ENCODE peak calls at places on chromosomes 6 and 20, in eight cellular contexts. One of them, this sample, is unnamed.

GRCh38 chr20:35134472-35134871 is 12.7 kb downstream of the EDEM2 start:
- DNase-seq in astrocyte of the cerebellum: no peak
- DNase-seq in AG20443: no peak
- DNase-seq in natural killer cell: no peak
- DNase-seq in NCI-H2029: no peak
- DNase-seq in activated CD4-positive, alpha-beta T cell treated with anti-CD3 and anti-CD28 coated beads, Interleukin-2, amount 10 ng/mL, durations not matched to agents 7 days and 5 days: no peak
- DNase-seq in HT1080: no peak
- DNase-seq in NCI-H748 treated with DMSO at 0.1 percent for 48 hours: no peak
- DNase-seq in this sample: peak

GRCh38 chr6:37917568-37917967 is 98.0 kb downstream of the ZFAND3 start:
- DNase-seq in astrocyte of the cerebellum: no peak
- DNase-seq in AG20443: no peak
- DNase-seq in natural killer cell: no peak
- DNase-seq in NCI-H2029: no peak
- DNase-seq in activated CD4-positive, alpha-beta T cell treated with anti-CD3 and anti-CD28 coated beads, Interleukin-2, amount 10 ng/mL, durations not matched to agents 7 days and 5 days: no peak
- DNase-seq in HT1080: no peak
- DNase-seq in NCI-H748 treated with DMSO at 0.1 percent for 48 hours: no peak
- DNase-seq in this sample: no peak

GRCh38 chr6:124870611-124871201 is 91.5 kb upstream of the RNF217 start:
- DNase-seq in astrocyte of the cerebellum: peak
- DNase-seq in AG20443: peak
- DNase-seq in natural killer cell: no peak
- DNase-seq in NCI-H2029: peak
- DNase-seq in activated CD4-positive, alpha-beta T cell treated with anti-CD3 and anti-CD28 coated beads, Interleukin-2, amount 10 ng/mL, durations not matched to agents 7 days and 5 days: no peak
- DNase-seq in HT1080: peak
- DNase-seq in NCI-H748 treated with DMSO at 0.1 percent for 48 hours: peak
- DNase-seq in this sample: no peak

GRCh38 chr20:57146155-57146554 is 120.3 kb downstream of the BMP7 start:
- DNase-seq in astrocyte of the cerebellum: no peak
- DNase-seq in AG20443: no peak
- DNase-seq in natural killer cell: no peak
- DNase-seq in NCI-H2029: no peak
- DNase-seq in activated CD4-positive, alpha-beta T cell treated with anti-CD3 and anti-CD28 coated beads, Interleukin-2, amount 10 ng/mL, durations not matched to agents 7 days and 5 days: no peak
- DNase-seq in HT1080: no peak
- DNase-seq in NCI-H748 treated with DMSO at 0.1 percent for 48 hours: no peak
- DNase-seq in this sample: no peak

GRCh38 chr20:32663704-32664351 is 9.9 kb downstream of the C20orf203 start:
- DNase-seq in astrocyte of the cerebellum: no peak
- DNase-seq in AG20443: no peak
- DNase-seq in natural killer cell: no peak
- DNase-seq in NCI-H2029: no peak
- DNase-seq in activated CD4-positive, alpha-beta T cell treated with anti-CD3 and anti-CD28 coated beads, Interleukin-2, amount 10 ng/mL, durations not matched to agents 7 days and 5 days: no peak
- DNase-seq in HT1080: no peak
- DNase-seq in NCI-H748 treated with DMSO at 0.1 percent for 48 hours: no peak
- DNase-seq in this sample: no peak

GRCh38 chr6:33072508-33073100 is 845 bp downstream of the HLA-DPA1 start:
- DNase-seq in astrocyte of the cerebellum: no peak
- DNase-seq in AG20443: no peak
- DNase-seq in natural killer cell: no peak
- DNase-seq in NCI-H2029: no peak
- DNase-seq in activated CD4-positive, alpha-beta T cell treated with anti-CD3 and anti-CD28 coated beads, Interleukin-2, amount 10 ng/mL, durations not matched to agents 7 days and 5 days: no peak
- DNase-seq in HT1080: no peak
- DNase-seq in NCI-H748 treated with DMSO at 0.1 percent for 48 hours: no peak
- DNase-seq in this sample: no peak

GRCh38 chr6:29345380-29345779 is 23.3 kb downstream of the OR5V1 start:
- DNase-seq in astrocyte of the cerebellum: no peak
- DNase-seq in AG20443: no peak
- DNase-seq in natural killer cell: no peak
- DNase-seq in NCI-H2029: no peak
- DNase-seq in activated CD4-positive, alpha-beta T cell treated with anti-CD3 and anti-CD28 coated beads, Interleukin-2, amount 10 ng/mL, durations not matched to agents 7 days and 5 days: no peak
- DNase-seq in HT1080: no peak
- DNase-seq in NCI-H748 treated with DMSO at 0.1 percent for 48 hours: no peak
- DNase-seq in this sample: no peak

GRCh38 chr6:113873043-113873667 is 16.0 kb downstream of the MARCKS start:
- DNase-seq in astrocyte of the cerebellum: no peak
- DNase-seq in AG20443: no peak
- DNase-seq in natural killer cell: no peak
- DNase-seq in NCI-H2029: no peak
- DNase-seq in activated CD4-positive, alpha-beta T cell treated with anti-CD3 and anti-CD28 coated beads, Interleukin-2, amount 10 ng/mL, durations not matched to agents 7 days and 5 days: peak
- DNase-seq in HT1080: no peak
- DNase-seq in NCI-H748 treated with DMSO at 0.1 percent for 48 hours: no peak
- DNase-seq in this sample: peak

GRCh38 chr20:48620112-48620485 is 207.7 kb downstream of the PREX1 start:
- DNase-seq in astrocyte of the cerebellum: no peak
- DNase-seq in AG20443: no peak
- DNase-seq in natural killer cell: no peak
- DNase-seq in NCI-H2029: no peak
- DNase-seq in activated CD4-positive, alpha-beta T cell treated with anti-CD3 and anti-CD28 coated beads, Interleukin-2, amount 10 ng/mL, durations not matched to agents 7 days and 5 days: no peak
- DNase-seq in HT1080: no peak
- DNase-seq in NCI-H748 treated with DMSO at 0.1 percent for 48 hours: no peak
- DNase-seq in this sample: no peak

GRCh38 chr6:141874930-141875602 is 257.7 kb upstream of the GJE1 start:
- DNase-seq in astrocyte of the cerebellum: no peak
- DNase-seq in AG20443: peak
- DNase-seq in natural killer cell: no peak
- DNase-seq in NCI-H2029: no peak
- DNase-seq in activated CD4-positive, alpha-beta T cell treated with anti-CD3 and anti-CD28 coated beads, Interleukin-2, amount 10 ng/mL, durations not matched to agents 7 days and 5 days: no peak
- DNase-seq in HT1080: no peak
- DNase-seq in NCI-H748 treated with DMSO at 0.1 percent for 48 hours: no peak
- DNase-seq in this sample: no peak

GRCh38 chr6:32833599-32834155 is 4.9 kb downstream of the TAP2 start:
- DNase-seq in astrocyte of the cerebellum: no peak
- DNase-seq in AG20443: no peak
- DNase-seq in natural killer cell: no peak
- DNase-seq in NCI-H2029: no peak
- DNase-seq in activated CD4-positive, alpha-beta T cell treated with anti-CD3 and anti-CD28 coated beads, Interleukin-2, amount 10 ng/mL, durations not matched to agents 7 days and 5 days: no peak
- DNase-seq in HT1080: no peak
- DNase-seq in NCI-H748 treated with DMSO at 0.1 percent for 48 hours: no peak
- DNase-seq in this sample: no peak

GRCh38 chr20:49549806-49550551 is 18.0 kb downstream of the PTGIS start:
- DNase-seq in astrocyte of the cerebellum: no peak
- DNase-seq in AG20443: no peak
- DNase-seq in natural killer cell: no peak
- DNase-seq in NCI-H2029: no peak
- DNase-seq in activated CD4-positive, alpha-beta T cell treated with anti-CD3 and anti-CD28 coated beads, Interleukin-2, amount 10 ng/mL, durations not matched to agents 7 days and 5 days: no peak
- DNase-seq in HT1080: no peak
- DNase-seq in NCI-H748 treated with DMSO at 0.1 percent for 48 hours: no peak
- DNase-seq in this sample: no peak

GRCh38 chr20:18001131-18001921 is 32.5 kb downstream of the MGME1 start:
- DNase-seq in astrocyte of the cerebellum: peak
- DNase-seq in AG20443: peak
- DNase-seq in natural killer cell: no peak
- DNase-seq in NCI-H2029: no peak
- DNase-seq in activated CD4-positive, alpha-beta T cell treated with anti-CD3 and anti-CD28 coated beads, Interleukin-2, amount 10 ng/mL, durations not matched to agents 7 days and 5 days: no peak
- DNase-seq in HT1080: peak
- DNase-seq in NCI-H748 treated with DMSO at 0.1 percent for 48 hours: no peak
- DNase-seq in this sample: peak

GRCh38 chr20:3071266-3071609 is 182 bp upstream of the OXT start:
- DNase-seq in astrocyte of the cerebellum: no peak
- DNase-seq in AG20443: no peak
- DNase-seq in natural killer cell: no peak
- DNase-seq in NCI-H2029: no peak
- DNase-seq in activated CD4-positive, alpha-beta T cell treated with anti-CD3 and anti-CD28 coated beads, Interleukin-2, amount 10 ng/mL, durations not matched to agents 7 days and 5 days: no peak
- DNase-seq in HT1080: no peak
- DNase-seq in NCI-H748 treated with DMSO at 0.1 percent for 48 hours: no peak
- DNase-seq in this sample: no peak

GRCh38 chr6:151059612-151060095 is 180.1 kb upstream of the AKAP12 start:
- DNase-seq in astrocyte of the cerebellum: no peak
- DNase-seq in AG20443: no peak
- DNase-seq in natural killer cell: no peak
- DNase-seq in NCI-H2029: no peak
- DNase-seq in activated CD4-positive, alpha-beta T cell treated with anti-CD3 and anti-CD28 coated beads, Interleukin-2, amount 10 ng/mL, durations not matched to agents 7 days and 5 days: no peak
- DNase-seq in HT1080: no peak
- DNase-seq in NCI-H748 treated with DMSO at 0.1 percent for 48 hours: no peak
- DNase-seq in this sample: no peak

GRCh38 chr6:81985191-81985590 is 232.7 kb upstream of the TENT5A start:
- DNase-seq in astrocyte of the cerebellum: no peak
- DNase-seq in AG20443: no peak
- DNase-seq in natural killer cell: no peak
- DNase-seq in NCI-H2029: no peak
- DNase-seq in activated CD4-positive, alpha-beta T cell treated with anti-CD3 and anti-CD28 coated beads, Interleukin-2, amount 10 ng/mL, durations not matched to agents 7 days and 5 days: no peak
- DNase-seq in HT1080: no peak
- DNase-seq in NCI-H748 treated with DMSO at 0.1 percent for 48 hours: no peak
- DNase-seq in this sample: no peak

GRCh38 chr20:41618807-41619294 is 674 bp upstream of the CHD6 start:
- DNase-seq in astrocyte of the cerebellum: no peak
- DNase-seq in AG20443: peak
- DNase-seq in natural killer cell: no peak
- DNase-seq in NCI-H2029: peak
- DNase-seq in activated CD4-positive, alpha-beta T cell treated with anti-CD3 and anti-CD28 coated beads, Interleukin-2, amount 10 ng/mL, durations not matched to agents 7 days and 5 days: no peak
- DNase-seq in HT1080: no peak
- DNase-seq in NCI-H748 treated with DMSO at 0.1 percent for 48 hours: no peak
- DNase-seq in this sample: no peak

GRCh38 chr6:31761343-31761742 is 1.1 kb upstream of the SAPCD1 start:
- DNase-seq in astrocyte of the cerebellum: no peak
- DNase-seq in AG20443: no peak
- DNase-seq in natural killer cell: no peak
- DNase-seq in NCI-H2029: no peak
- DNase-seq in activated CD4-positive, alpha-beta T cell treated with anti-CD3 and anti-CD28 coated beads, Interleukin-2, amount 10 ng/mL, durations not matched to agents 7 days and 5 days: no peak
- DNase-seq in HT1080: no peak
- DNase-seq in NCI-H748 treated with DMSO at 0.1 percent for 48 hours: no peak
- DNase-seq in this sample: no peak

GRCh38 chr6:106397441-106397840 is 36.9 kb downstream of the CRYBG1 start:
- DNase-seq in astrocyte of the cerebellum: no peak
- DNase-seq in AG20443: no peak
- DNase-seq in natural killer cell: no peak
- DNase-seq in NCI-H2029: no peak
- DNase-seq in activated CD4-positive, alpha-beta T cell treated with anti-CD3 and anti-CD28 coated beads, Interleukin-2, amount 10 ng/mL, durations not matched to agents 7 days and 5 days: no peak
- DNase-seq in HT1080: no peak
- DNase-seq in NCI-H748 treated with DMSO at 0.1 percent for 48 hours: no peak
- DNase-seq in this sample: no peak

GRCh38 chr20:18288748-18289705 is 700 bp downstream of the ZNF133 start:
- DNase-seq in astrocyte of the cerebellum: no peak
- DNase-seq in AG20443: peak
- DNase-seq in natural killer cell: no peak
- DNase-seq in NCI-H2029: no peak
- DNase-seq in activated CD4-positive, alpha-beta T cell treated with anti-CD3 and anti-CD28 coated beads, Interleukin-2, amount 10 ng/mL, durations not matched to agents 7 days and 5 days: no peak
- DNase-seq in HT1080: peak
- DNase-seq in NCI-H748 treated with DMSO at 0.1 percent for 48 hours: no peak
- DNase-seq in this sample: no peak

GRCh38 chr20:733806-734205 is 34.5 kb downstream of the SLC52A3 start:
- DNase-seq in astrocyte of the cerebellum: no peak
- DNase-seq in AG20443: no peak
- DNase-seq in natural killer cell: no peak
- DNase-seq in NCI-H2029: no peak
- DNase-seq in activated CD4-positive, alpha-beta T cell treated with anti-CD3 and anti-CD28 coated beads, Interleukin-2, amount 10 ng/mL, durations not matched to agents 7 days and 5 days: no peak
- DNase-seq in HT1080: no peak
- DNase-seq in NCI-H748 treated with DMSO at 0.1 percent for 48 hours: no peak
- DNase-seq in this sample: no peak

GRCh38 chr6:144485531-144485930 is 200.4 kb downstream of the UTRN start:
- DNase-seq in astrocyte of the cerebellum: no peak
- DNase-seq in AG20443: no peak
- DNase-seq in natural killer cell: no peak
- DNase-seq in NCI-H2029: no peak
- DNase-seq in activated CD4-positive, alpha-beta T cell treated with anti-CD3 and anti-CD28 coated beads, Interleukin-2, amount 10 ng/mL, durations not matched to agents 7 days and 5 days: no peak
- DNase-seq in HT1080: no peak
- DNase-seq in NCI-H748 treated with DMSO at 0.1 percent for 48 hours: no peak
- DNase-seq in this sample: no peak

GRCh38 chr6:98894810-98895209 is 52.9 kb downstream of the FBXL4 start:
- DNase-seq in astrocyte of the cerebellum: no peak
- DNase-seq in AG20443: no peak
- DNase-seq in natural killer cell: no peak
- DNase-seq in NCI-H2029: no peak
- DNase-seq in activated CD4-positive, alpha-beta T cell treated with anti-CD3 and anti-CD28 coated beads, Interleukin-2, amount 10 ng/mL, durations not matched to agents 7 days and 5 days: no peak
- DNase-seq in HT1080: peak
- DNase-seq in NCI-H748 treated with DMSO at 0.1 percent for 48 hours: no peak
- DNase-seq in this sample: no peak

GRCh38 chr6:159184559-159184958 is 15.4 kb downstream of the FNDC1 start:
- DNase-seq in astrocyte of the cerebellum: peak
- DNase-seq in AG20443: peak
- DNase-seq in natural killer cell: no peak
- DNase-seq in NCI-H2029: no peak
- DNase-seq in activated CD4-positive, alpha-beta T cell treated with anti-CD3 and anti-CD28 coated beads, Interleukin-2, amount 10 ng/mL, durations not matched to agents 7 days and 5 days: no peak
- DNase-seq in HT1080: no peak
- DNase-seq in NCI-H748 treated with DMSO at 0.1 percent for 48 hours: no peak
- DNase-seq in this sample: no peak

GRCh38 chr20:10731190-10731955 is 57.6 kb upstream of the JAG1 start:
- DNase-seq in astrocyte of the cerebellum: no peak
- DNase-seq in AG20443: peak
- DNase-seq in natural killer cell: no peak
- DNase-seq in NCI-H2029: no peak
- DNase-seq in activated CD4-positive, alpha-beta T cell treated with anti-CD3 and anti-CD28 coated beads, Interleukin-2, amount 10 ng/mL, durations not matched to agents 7 days and 5 days: no peak
- DNase-seq in HT1080: peak
- DNase-seq in NCI-H748 treated with DMSO at 0.1 percent for 48 hours: no peak
- DNase-seq in this sample: no peak

GRCh38 chr6:17986656-17987575 is 519 bp downstream of the KIF13A start:
- DNase-seq in astrocyte of the cerebellum: no peak
- DNase-seq in AG20443: peak
- DNase-seq in natural killer cell: peak
- DNase-seq in NCI-H2029: no peak
- DNase-seq in activated CD4-positive, alpha-beta T cell treated with anti-CD3 and anti-CD28 coated beads, Interleukin-2, amount 10 ng/mL, durations not matched to agents 7 days and 5 days: no peak
- DNase-seq in HT1080: peak
- DNase-seq in NCI-H748 treated with DMSO at 0.1 percent for 48 hours: no peak
- DNase-seq in this sample: peak

GRCh38 chr6:25397406-25397805 is 118.2 kb downstream of the CARMIL1 start:
- DNase-seq in astrocyte of the cerebellum: no peak
- DNase-seq in AG20443: no peak
- DNase-seq in natural killer cell: no peak
- DNase-seq in NCI-H2029: no peak
- DNase-seq in activated CD4-positive, alpha-beta T cell treated with anti-CD3 and anti-CD28 coated beads, Interleukin-2, amount 10 ng/mL, durations not matched to agents 7 days and 5 days: no peak
- DNase-seq in HT1080: no peak
- DNase-seq in NCI-H748 treated with DMSO at 0.1 percent for 48 hours: no peak
- DNase-seq in this sample: no peak

GRCh38 chr6:140867336-140867735 is 1265.4 kb upstream of the GJE1 start:
- DNase-seq in astrocyte of the cerebellum: no peak
- DNase-seq in AG20443: no peak
- DNase-seq in natural killer cell: no peak
- DNase-seq in NCI-H2029: no peak
- DNase-seq in activated CD4-positive, alpha-beta T cell treated with anti-CD3 and anti-CD28 coated beads, Interleukin-2, amount 10 ng/mL, durations not matched to agents 7 days and 5 days: no peak
- DNase-seq in HT1080: no peak
- DNase-seq in NCI-H748 treated with DMSO at 0.1 percent for 48 hours: no peak
- DNase-seq in this sample: no peak

GRCh38 chr6:134177753-134178229 is 125.4 kb upstream of the SLC2A12 start:
- DNase-seq in astrocyte of the cerebellum: no peak
- DNase-seq in AG20443: peak
- DNase-seq in natural killer cell: no peak
- DNase-seq in NCI-H2029: no peak
- DNase-seq in activated CD4-positive, alpha-beta T cell treated with anti-CD3 and anti-CD28 coated beads, Interleukin-2, amount 10 ng/mL, durations not matched to agents 7 days and 5 days: no peak
- DNase-seq in HT1080: no peak
- DNase-seq in NCI-H748 treated with DMSO at 0.1 percent for 48 hours: no peak
- DNase-seq in this sample: no peak

GRCh38 chr6:150001295-150001990 is 23.9 kb downstream of the RAET1L start:
- DNase-seq in astrocyte of the cerebellum: no peak
- DNase-seq in AG20443: no peak
- DNase-seq in natural killer cell: no peak
- DNase-seq in NCI-H2029: no peak
- DNase-seq in activated CD4-positive, alpha-beta T cell treated with anti-CD3 and anti-CD28 coated beads, Interleukin-2, amount 10 ng/mL, durations not matched to agents 7 days and 5 days: peak
- DNase-seq in HT1080: no peak
- DNase-seq in NCI-H748 treated with DMSO at 0.1 percent for 48 hours: no peak
- DNase-seq in this sample: no peak

This sample was measured in left ventricle myocardium inferior.